ENCODE peak calls at places on chromosomes 13 and 19, in four cellular contexts. One of them, this sample, is unnamed.

GRCh38 chr13:98172570-98173405 is 4.3 kb downstream of the RNF113B start:
- DNase-seq in effector memory CD4-positive, alpha-beta T cell: no peak
- DNase-seq in MG63: no peak
- DNase-seq in prostate gland: peak; percentile 43
- DNase-seq in this sample: no peak

GRCh38 chr19:40445637-40445944 is 1.5 kb upstream of the SERTAD3 start:
- DNase-seq in effector memory CD4-positive, alpha-beta T cell: no peak
- DNase-seq in MG63: no peak
- DNase-seq in prostate gland: no peak
- DNase-seq in this sample: no peak

GRCh38 chr19:20503536-20503935 is 62.0 kb downstream of the ZNF737 start:
- DNase-seq in effector memory CD4-positive, alpha-beta T cell: no peak
- DNase-seq in MG63: no peak
- DNase-seq in prostate gland: peak; percentile 8
- DNase-seq in this sample: no peak

GRCh38 chr13:23323946-23324709 is 109.4 kb downstream of the SACS start:
- DNase-seq in effector memory CD4-positive, alpha-beta T cell: no peak
- DNase-seq in MG63: no peak
- DNase-seq in prostate gland: no peak
- DNase-seq in this sample: no peak

GRCh38 chr19:52172347-52172746 is 926 bp upstream of the ZNF836 start:
- DNase-seq in effector memory CD4-positive, alpha-beta T cell: no peak
- DNase-seq in MG63: no peak
- DNase-seq in prostate gland: no peak
- DNase-seq in this sample: no peak

GRCh38 chr13:113157206-113157928 is 1.1 kb upstream of the PROZ start:
- DNase-seq in effector memory CD4-positive, alpha-beta T cell: no peak
- DNase-seq in MG63: no peak
- DNase-seq in prostate gland: no peak
- DNase-seq in this sample: no peak

GRCh38 chr13:79401259-79402071 is 4.6 kb downstream of the RBM26 start:
- DNase-seq in effector memory CD4-positive, alpha-beta T cell: no peak
- DNase-seq in MG63: no peak
- DNase-seq in prostate gland: no peak
- DNase-seq in this sample: no peak

GRCh38 chr13:27194895-27195764 is 23.5 kb upstream of the USP12 start:
- DNase-seq in effector memory CD4-positive, alpha-beta T cell: no peak
- DNase-seq in MG63: peak; percentile 78
- DNase-seq in prostate gland: no peak
- DNase-seq in this sample: peak; percentile 48

GRCh38 chr13:21511841-21512240 is 52.7 kb upstream of the ZDHHC20 start:
- DNase-seq in effector memory CD4-positive, alpha-beta T cell: no peak
- DNase-seq in MG63: no peak
- DNase-seq in prostate gland: peak; percentile 24
- DNase-seq in this sample: no peak

GRCh38 chr19:2391118-2391725 is 31.2 kb downstream of the TMPRSS9 start:
- DNase-seq in effector memory CD4-positive, alpha-beta T cell: peak; percentile 6
- DNase-seq in MG63: no peak
- DNase-seq in prostate gland: peak; percentile 10
- DNase-seq in this sample: peak; percentile 33

GRCh38 chr13:27619711-27620376 is 485 bp downstream of the LNX2 start:
- DNase-seq in effector memory CD4-positive, alpha-beta T cell: peak; percentile 32
- DNase-seq in MG63: peak; percentile 46
- DNase-seq in prostate gland: peak; percentile 30
- DNase-seq in this sample: peak; percentile 40

GRCh38 chr13:110664074-110664473 is 41.8 kb downstream of the CARS2 start:
- DNase-seq in effector memory CD4-positive, alpha-beta T cell: no peak
- DNase-seq in MG63: no peak
- DNase-seq in prostate gland: no peak
- DNase-seq in this sample: no peak

GRCh38 chr13:110661256-110661655 is 44.7 kb downstream of the CARS2 start:
- DNase-seq in effector memory CD4-positive, alpha-beta T cell: no peak
- DNase-seq in MG63: no peak
- DNase-seq in prostate gland: no peak
- DNase-seq in this sample: no peak

GRCh38 chr13:110663491-110663890 is 42.4 kb downstream of the CARS2 start:
- DNase-seq in effector memory CD4-positive, alpha-beta T cell: no peak
- DNase-seq in MG63: no peak
- DNase-seq in prostate gland: no peak
- DNase-seq in this sample: no peak

GRCh38 chr13:110663044-110663443 is 42.9 kb downstream of the CARS2 start:
- DNase-seq in effector memory CD4-positive, alpha-beta T cell: no peak
- DNase-seq in MG63: no peak
- DNase-seq in prostate gland: no peak
- DNase-seq in this sample: no peak

GRCh38 chr13:110662105-110662504 is 43.8 kb downstream of the CARS2 start:
- DNase-seq in effector memory CD4-positive, alpha-beta T cell: no peak
- DNase-seq in MG63: no peak
- DNase-seq in prostate gland: no peak
- DNase-seq in this sample: no peak
- H3K36me3 ChIP-seq in effector memory CD4-positive, alpha-beta T cell: peaks cover 52% of the 10 kb centered on the region
- H3K36me3 ChIP-seq in MG63: peaks cover 96% of the 10 kb centered on the region
- H3K36me3 ChIP-seq in prostate gland: no peaks in the 10 kb centered on the region
- H3K36me3 ChIP-seq in this sample: peaks cover 43% of the 10 kb centered on the region

GRCh38 chr19:46847528-46847927 is 3.1 kb downstream of the AP2S1 start:
- DNase-seq in effector memory CD4-positive, alpha-beta T cell: no peak
- DNase-seq in MG63: no peak
- DNase-seq in prostate gland: no peak
- DNase-seq in this sample: no peak

GRCh38 chr19:46844067-46844489 is 6.6 kb downstream of the AP2S1 start:
- DNase-seq in effector memory CD4-positive, alpha-beta T cell: no peak
- DNase-seq in MG63: no peak
- DNase-seq in prostate gland: no peak
- DNase-seq in this sample: no peak

GRCh38 chr19:46848389-46848788 is 2.3 kb downstream of the AP2S1 start:
- DNase-seq in effector memory CD4-positive, alpha-beta T cell: no peak
- DNase-seq in MG63: no peak
- DNase-seq in prostate gland: no peak
- DNase-seq in this sample: no peak

GRCh38 chr19:46842791-46843190 is 7.9 kb downstream of the AP2S1 start:
- DNase-seq in effector memory CD4-positive, alpha-beta T cell: no peak
- DNase-seq in MG63: no peak
- DNase-seq in prostate gland: no peak
- DNase-seq in this sample: no peak

GRCh38 chr19:46845959-46846459 is 4.6 kb downstream of the AP2S1 start:
- DNase-seq in effector memory CD4-positive, alpha-beta T cell: no peak
- DNase-seq in MG63: no peak
- DNase-seq in prostate gland: no peak
- DNase-seq in this sample: no peak
- H3K36me3 ChIP-seq in effector memory CD4-positive, alpha-beta T cell: peaks cover 16% of the 10 kb centered on the region
- H3K36me3 ChIP-seq in MG63: peaks cover 70% of the 10 kb centered on the region
- H3K36me3 ChIP-seq in prostate gland: no peaks in the 10 kb centered on the region
- H3K36me3 ChIP-seq in this sample: peaks cover 9% of the 10 kb centered on the region

GRCh38 chr13:46672338-46673090 is 119.5 kb downstream of the LRCH1 start:
- DNase-seq in effector memory CD4-positive, alpha-beta T cell: no peak
- DNase-seq in MG63: no peak
- DNase-seq in prostate gland: no peak
- DNase-seq in this sample: no peak
- H3K36me3 ChIP-seq in effector memory CD4-positive, alpha-beta T cell: peaks cover 3% of the 10 kb centered on the region
- H3K36me3 ChIP-seq in MG63: peaks cover 3% of the 10 kb centered on the region
- H3K36me3 ChIP-seq in prostate gland: no peaks in the 10 kb centered on the region
- H3K36me3 ChIP-seq in this sample: peaks cover 4% of the 10 kb centered on the region

GRCh38 chr19:18854982-18855381 is 23.2 kb downstream of the UPF1 start:
- DNase-seq in effector memory CD4-positive, alpha-beta T cell: no peak
- DNase-seq in MG63: no peak
- DNase-seq in prostate gland: no peak
- DNase-seq in this sample: no peak
- H3K36me3 ChIP-seq in effector memory CD4-positive, alpha-beta T cell: peaks cover 100% of the 10 kb centered on the region
- H3K36me3 ChIP-seq in MG63: peaks cover 98% of the 10 kb centered on the region
- H3K36me3 ChIP-seq in prostate gland: peaks cover 59% of the 10 kb centered on the region
- H3K36me3 ChIP-seq in this sample: peaks cover 69% of the 10 kb centered on the region

This sample was measured in SJCRH30.